ENCODE peak calls at places on chromosomes 2 and 18, in nine cellular contexts. W is tibial nerve, D is IMR-90, N is Peyer's patch, Q is lower lobe of right lung, V is cardiac muscle cell, A is right atrium auricular region, J is kidney, L is mammary epithelial cell. M is an unnamed sample. For H3K36me3, the result is how much of the 10 kb centered on the place peaks cover.

GRCh38 chr2:164203131-164203530 is 418.2 kb downstream of the GRB14 start:
- DNase-seq in W (no peak), D (no peak), N (no peak), Q (no peak), V (no peak), A (no peak), J (no peak), L (no peak), M (no peak)

GRCh38 chr2:150944315-150944714 is 317.3 kb downstream of the RBM43 start:
- DNase-seq in W (no peak), D (no peak), N (no peak), Q (no peak), V (no peak), A (no peak), J (no peak), L (no peak), M (no peak)

GRCh38 chr18:12304351-12305210 is 3.5 kb upstream of the TUBB6 start:
- DNase-seq in W (no peak), D (peak), N (no peak), Q (peak), V (no peak), A (no peak), J (no peak), L (peak), M (peak)

GRCh38 chr2:64311191-64311910 is 142.6 kb upstream of the LGALSL start:
- DNase-seq in W (no peak), D (no peak), N (no peak), Q (no peak), V (no peak), A (no peak), J (no peak), L (peak), M (no peak)

GRCh38 chr18:54806526-54806925 is 21.8 kb upstream of the RAB27B start:
- DNase-seq in W (no peak), D (peak), N (no peak), Q (no peak), V (no peak), A (no peak), J (no peak), L (no peak), M (no peak)

GRCh38 chr2:73050011-73050617 is 21.4 kb downstream of the SFXN5 start:
- DNase-seq in W (no peak), D (no peak), N (no peak), Q (no peak), V (no peak), A (no peak), J (no peak), L (no peak), M (no peak)

GRCh38 chr2:44553456-44553855 is 191.7 kb downstream of the CAMKMT start:
- DNase-seq in W (no peak), D (peak), N (no peak), Q (no peak), V (no peak), A (no peak), J (no peak), L (peak), M (no peak)

GRCh38 chr2:156333274-156333950 is 891 bp upstream of the NR4A2 start:
- DNase-seq in W (no peak), D (no peak), N (no peak), Q (peak), V (no peak), A (no peak), J (no peak), L (peak), M (no peak)

GRCh38 chr2:168231609-168232241 is 15.7 kb downstream of the STK39 start:
- DNase-seq in W (no peak), D (no peak), N (no peak), Q (no peak), V (no peak), A (no peak), J (peak), L (no peak), M (no peak)

GRCh38 chr2:98084151-98084868 is 2.7 kb upstream of the VWA3B start:
- DNase-seq in W (no peak), D (no peak), N (no peak), Q (no peak), V (no peak), A (no peak), J (no peak), L (no peak), M (no peak)

GRCh38 chr2:10302479-10303173 is at the start of gene HPCAL1:
- DNase-seq in W (peak), D (peak), N (peak), Q (peak), V (peak), A (peak), J (peak), L (peak), M (peak)

GRCh38 chr2:143458258-143458954 is 329.2 kb downstream of the ARHGAP15 start:
- DNase-seq in W (no peak), D (no peak), N (no peak), Q (no peak), V (no peak), A (no peak), J (no peak), L (no peak), M (no peak)

GRCh38 chr2:116719841-116720240 is 1094.7 kb upstream of the DDX18 start:
- DNase-seq in W (no peak), D (no peak), N (no peak), Q (no peak), V (no peak), A (no peak), J (no peak), L (peak), M (no peak)

GRCh38 chr18:31610841-31611240 is 19.2 kb downstream of the TTR start:
- DNase-seq in W (no peak), D (no peak), N (peak), Q (no peak), V (peak), A (no peak), J (no peak), L (no peak), M (no peak)

GRCh38 chr2:74031203-74031602 is 46.5 kb downstream of the TET3 start:
- DNase-seq in W (no peak), D (no peak), N (no peak), Q (no peak), V (no peak), A (no peak), J (no peak), L (no peak), M (no peak)

GRCh38 chr18:8673276-8674209 is 31.8 kb upstream of the MTCL1 start:
- DNase-seq in W (no peak), D (peak), N (no peak), Q (no peak), V (no peak), A (no peak), J (no peak), L (peak), M (no peak)

GRCh38 chr2:205054789-205055188 is 509.5 kb downstream of the PARD3B start:
- DNase-seq in W (no peak), D (no peak), N (no peak), Q (no peak), V (no peak), A (no peak), J (no peak), L (no peak), M (no peak)

GRCh38 chr2:174340400-174341300 is 5.9 kb downstream of the SP9 start:
- DNase-seq in W (no peak), D (no peak), N (no peak), Q (no peak), V (peak), A (no peak), J (peak), L (no peak), M (no peak)

GRCh38 chr18:1050012-1050657 is 145.5 kb downstream of the ADCYAP1 start:
- DNase-seq in W (no peak), D (no peak), N (no peak), Q (no peak), V (no peak), A (no peak), J (no peak), L (no peak), M (no peak)

GRCh38 chr2:9703085-9703641 is 72.4 kb upstream of the YWHAQ start:
- DNase-seq in W (peak), D (peak), N (peak), Q (peak), V (no peak), A (peak), J (no peak), L (peak), M (no peak)

GRCh38 chr18:67417864-67418523 is 98.5 kb downstream of the DSEL start:
- DNase-seq in W (no peak), D (peak), N (no peak), Q (no peak), V (no peak), A (no peak), J (no peak), L (peak), M (no peak)

GRCh38 chr2:196230051-196230450 is 58.7 kb upstream of the STK17B start:
- DNase-seq in W (no peak), D (no peak), N (peak), Q (peak), V (no peak), A (no peak), J (no peak), L (no peak), M (no peak)

GRCh38 chr2:223058952-223059716 is 7.1 kb downstream of the KCNE4 start:
- DNase-seq in W (no peak), D (peak), N (no peak), Q (no peak), V (no peak), A (no peak), J (no peak), L (no peak), M (no peak)

GRCh38 chr2:152298754-152299153 is 36.2 kb upstream of the FMNL2 start:
- DNase-seq in W (no peak), D (peak), N (no peak), Q (no peak), V (no peak), A (no peak), J (no peak), L (peak), M (no peak)

GRCh38 chr2:237909075-237909695 is 49.8 kb downstream of the RAMP1 start:
- DNase-seq in W (no peak), D (no peak), N (peak), Q (no peak), V (no peak), A (no peak), J (no peak), L (no peak), M (no peak)

DNA sequence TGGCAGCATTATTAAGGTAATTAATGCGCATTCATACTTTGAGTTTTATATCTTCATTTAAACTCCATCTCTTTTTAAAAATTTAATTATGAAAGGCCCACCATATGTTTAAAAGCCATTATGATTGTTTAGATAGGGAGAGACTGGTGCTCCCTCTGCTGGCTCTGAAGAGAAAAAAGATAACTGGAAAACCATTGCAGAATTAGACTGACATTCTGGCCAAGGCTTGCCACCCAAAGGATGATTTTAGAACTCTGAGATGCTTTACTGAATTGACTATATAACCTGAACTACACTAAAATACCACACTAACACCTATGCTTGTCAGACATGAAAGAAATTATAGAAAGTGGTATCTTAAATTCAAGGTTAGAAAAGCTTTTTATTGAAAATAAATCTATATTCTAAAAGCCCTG is 127.6 kb upstream of the SPOPL start:
- DNase-seq in W (no peak), D (peak), N (no peak), Q (no peak), V (peak), A (no peak), J (no peak), L (peak), M (no peak)
- TF ChIP-seq CTCF in W (peak), D (peak), N (no peak), Q (peak), V (peak), A (peak), J (peak), L (peak), M (peak)

DNA sequence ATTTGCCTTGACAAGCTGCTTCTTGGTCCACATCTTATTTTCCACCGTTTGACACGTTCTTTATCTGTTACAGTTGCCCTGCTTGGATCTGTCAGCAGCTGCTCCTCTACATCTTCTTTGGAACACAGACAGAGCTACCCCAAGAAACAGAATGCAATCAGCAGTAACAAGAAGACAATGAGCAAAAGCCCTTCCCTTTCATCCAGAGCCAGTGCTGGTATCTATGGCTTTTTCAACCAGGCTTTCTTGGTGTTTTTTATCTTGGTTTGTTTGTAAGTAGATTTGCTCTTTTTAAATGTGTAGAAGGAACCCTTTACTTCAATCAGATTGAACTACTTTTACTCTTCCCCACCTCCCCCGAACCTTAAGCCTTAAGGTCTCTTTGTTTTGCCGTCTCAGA is 41.9 kb downstream of the CLIP4 start:
- DNase-seq in W (no peak), D (no peak), N (no peak), Q (no peak), V (peak), A (no peak), J (no peak), L (no peak), M (no peak)
- H3K36me3 ChIP-seq in W (half or more), D (under half), N (under half), Q (half or more), V (under half), A (half or more), J (under half), L (half or more), M (under half)

DNA sequence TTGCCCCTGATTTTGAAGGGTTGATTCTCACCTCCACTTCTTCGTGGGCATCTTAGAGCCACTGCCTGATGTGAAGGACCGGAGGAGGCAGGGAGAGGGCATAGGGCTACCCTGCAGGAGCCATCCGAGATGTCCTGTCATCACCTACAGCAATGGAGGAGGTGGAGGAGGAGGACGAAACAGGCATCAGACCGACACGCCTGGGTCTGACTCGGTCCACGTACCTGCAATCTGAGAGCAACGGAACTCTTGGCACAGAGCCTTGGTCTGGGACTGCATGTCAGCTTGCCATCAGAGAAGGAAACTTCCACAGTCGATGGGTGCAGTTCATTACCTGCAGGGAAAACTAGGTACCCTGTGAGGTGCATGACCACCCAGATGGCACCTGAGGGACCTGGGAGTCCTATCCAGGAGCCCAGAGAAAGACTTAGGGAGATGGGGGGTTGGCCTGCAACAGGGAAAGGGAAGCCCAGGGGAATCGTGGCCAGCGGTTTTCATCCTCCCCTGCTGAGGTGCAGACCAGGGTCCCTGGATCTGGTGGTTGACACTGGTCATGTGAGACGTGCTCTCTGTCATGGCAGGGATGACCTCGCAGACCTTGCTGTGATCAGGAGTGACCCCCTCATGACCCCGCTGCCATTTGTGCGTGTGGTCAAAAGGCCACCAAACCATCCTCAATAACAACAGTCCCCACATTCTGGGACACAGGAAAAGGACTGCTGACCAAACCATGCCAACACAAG is 190.8 kb downstream of the SEPTIN10 start:
- DNase-seq in W (no peak), D (no peak), N (no peak), Q (peak), V (no peak), A (no peak), J (peak), L (no peak), M (no peak)
- H3K27ac ChIP-seq in W (no peak), D (no peak), N (no peak), Q (no peak), V (no peak), A (no peak), J (no peak), L (no peak), M (no peak)

GRCh38 chr2:26516781-26517180 is 38.9 kb upstream of the OTOF start:
- DNase-seq in W (no peak), D (no peak), N (no peak), Q (no peak), V (no peak), A (no peak), J (peak), L (no peak), M (no peak)
- TF ChIP-seq CTCF in W (no peak), D (no peak), N (no peak), Q (no peak), V (no peak), A (no peak), J (no peak), L (no peak), M (no peak)

DNA sequence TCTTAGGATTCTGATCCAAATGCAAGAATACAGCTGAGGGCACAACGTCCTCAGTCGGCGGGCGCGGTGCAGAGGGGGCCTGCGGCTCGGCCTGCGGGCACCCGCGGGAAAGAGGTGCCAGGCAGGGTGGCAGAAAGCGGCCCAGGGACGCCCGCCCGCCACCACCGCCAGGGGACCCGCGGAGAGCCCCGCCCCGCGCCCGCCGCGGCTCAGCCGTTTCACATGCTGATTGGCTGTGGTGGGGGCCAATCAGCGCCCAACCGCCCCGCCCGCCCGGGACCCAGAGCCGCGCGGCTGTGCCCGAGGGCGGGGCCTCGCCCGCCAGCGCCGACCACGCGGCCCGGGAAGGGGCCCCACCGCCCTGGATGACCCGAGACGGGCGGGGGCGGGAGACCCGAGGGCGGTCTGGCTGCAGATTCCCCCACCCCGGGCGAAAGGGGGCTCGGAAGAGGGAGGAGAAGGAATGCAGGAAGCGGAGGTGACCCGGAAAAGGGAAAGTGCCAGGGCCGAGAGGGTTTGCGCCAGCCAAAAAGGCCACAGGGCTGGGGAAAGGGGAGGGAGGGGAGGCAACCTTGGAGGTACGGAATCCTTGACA is 8.0 kb downstream of the IRS1 start:
- DNase-seq in W (peak), D (peak), N (peak), Q (peak), V (peak), A (peak), J (peak), L (peak), M (peak)
- H3K36me3 ChIP-seq in W (under half), D (under half), N (under half), Q (under half), V (under half), A (under half), J (under half), L (under half), M (under half)

GRCh38 chr2:199144546-199144945 is 313.2 kb downstream of the SATB2 start:
- DNase-seq in W (no peak), D (no peak), N (no peak), Q (no peak), V (no peak), A (no peak), J (no peak), L (no peak), M (no peak)
- H3K27ac ChIP-seq in W (no peak), D (no peak), N (no peak), Q (no peak), V (no peak), A (no peak), J (no peak), L (no peak), M (no peak)

GRCh38 chr2:13046557-13047165 is 329.9 kb downstream of the TRIB2 start:
- DNase-seq in W (no peak), D (peak), N (no peak), Q (no peak), V (no peak), A (no peak), J (no peak), L (no peak), M (no peak)
- TF ChIP-seq CTCF in W (peak), D (peak), N (no peak), Q (peak), V (peak), A (peak), J (peak), L (peak), M (peak)

GRCh38 chr18:56495884-56496283 is 142.5 kb downstream of the TXNL1 start:
- DNase-seq in W (no peak), D (no peak), N (no peak), Q (no peak), V (no peak), A (no peak), J (no peak), L (no peak), M (no peak)
- H3K36me3 ChIP-seq in W (under half), D (under half), N (under half), Q (under half), V (under half), A (under half), J (under half), L (under half), M (under half)